ENCODE peak calls at places on chromosomes 7 and 10, in five cellular contexts. I is stimulated activated CD4-positive, alpha-beta T cell treated with anti-CD3 and anti-CD28 coated beads, Interleukin-4, amount 100 ng/mL, for 48 hours; O is hippocampal formation; W is HFFc6; P is activated naive CD4-positive, alpha-beta T cell treated with anti-CD3 and anti-CD28 coated beads, Interleukin-2, amount 10 ng/mL, durations not matched to agents 7 days and 5 days. F is an unnamed sample.

GRCh38 chr7:148142660-148143248 is 447.8 kb upstream of the C7orf33 start:
- DNase-seq in W (peak), I (no peak), O (peak), P (peak), F (peak)

GRCh38 chr7:68399991-68400590 is 1198.2 kb upstream of the AUTS2 start:
- DNase-seq in I (no peak), W (no peak), P (no peak), O (no peak), F (no peak)

GRCh38 chr10:117499248-117500105 is 43.1 kb upstream of the EMX2 start:
- DNase-seq in I (no peak), W (no peak), O (no peak), P (no peak), F (no peak)

GRCh38 chr7:50733552-50733951 is 49.1 kb downstream of the GRB10 start:
- DNase-seq in W (peak), I (no peak), P (no peak), O (no peak), F (no peak)

GRCh38 chr7:132030161-132030568 is 473.7 kb upstream of the PODXL start:
- DNase-seq in P (no peak), W (no peak), O (no peak), I (no peak), F (no peak)

GRCh38 chr10:78627254-78627795 is 441.4 kb upstream of the ZMIZ1 start:
- DNase-seq in I (no peak), P (no peak), W (no peak), O (no peak), F (no peak)

GRCh38 chr7:102446387-102447156 is 13.2 kb downstream of the ORAI2 start:
- DNase-seq in W (no peak), P (no peak), I (no peak), O (no peak), F (no peak)

GRCh38 chr10:11515596-11516418 is 95.6 kb downstream of the USP6NL start:
- DNase-seq in I (no peak), P (peak), O (peak), W (peak), F (peak)

GRCh38 chr10:13087986-13088618 is 11.9 kb upstream of the OPTN start:
- DNase-seq in P (no peak), W (peak), O (no peak), I (no peak), F (peak)

GRCh38 chr10:30422296-30422695 is 11.7 kb upstream of the MAP3K8 start:
- DNase-seq in P (no peak), I (no peak), W (no peak), O (no peak), F (no peak)

GRCh38 chr10:26890956-26891355 is 30.2 kb upstream of the ABI1 start:
- DNase-seq in P (peak), I (peak), W (peak), O (no peak), F (peak)

GRCh38 chr7:134690016-134690415 is 43.4 kb downstream of the BPGM start:
- DNase-seq in P (no peak), O (peak), I (no peak), W (peak), F (peak)

GRCh38 chr7:107783648-107784047 is 19.4 kb downstream of the SLC26A3 start:
- DNase-seq in I (no peak), W (no peak), O (no peak), P (no peak), F (no peak)

GRCh38 chr10:1737222-1738061 is at the start of gene ADARB2:
- DNase-seq in P (no peak), I (peak), O (peak), W (no peak), F (no peak)

GRCh38 chr10:62029401-62029800 is 127.9 kb downstream of the ARID5B start:
- DNase-seq in O (no peak), I (no peak), P (no peak), W (peak), F (no peak)

GRCh38 chr7:116541951-116542350 is 17.1 kb downstream of the CAV1 start:
- DNase-seq in I (no peak), O (no peak), P (no peak), W (no peak), F (no peak)

GRCh38 chr10:18252086-18252485 is 111.9 kb downstream of the CACNB2 start:
- DNase-seq in I (no peak), W (no peak), O (no peak), P (no peak), F (no peak)

GRCh38 chr7:89777499-89777898 is 376.8 kb upstream of the STEAP1 start:
- DNase-seq in P (no peak), W (no peak), O (no peak), I (no peak), F (no peak)

GRCh38 chr7:159012353-159013069 is 132.2 kb downstream of the VIPR2 start:
- DNase-seq in I (no peak), O (peak), W (no peak), P (no peak), F (no peak)

GRCh38 chr10:12405342-12406320 is 56.3 kb downstream of the CAMK1D start:
- DNase-seq in O (no peak), I (no peak), P (no peak), W (no peak), F (no peak)